ENCODE peak calls at places on chromosomes 6 and 20, in ten cellular contexts. One of them, this sample, is unnamed.

GRCh38 chr20:6765469-6766058 is 1.9 kb upstream of the BMP2 start:
- DNase-seq in breast epithelium: no peak
- DNase-seq in stomach: no peak
- DNase-seq in SK-N-SH: peak
- DNase-seq in vagina: no peak
- DNase-seq in prostate gland: no peak
- DNase-seq in H1: no peak
- DNase-seq in GM12891: no peak
- DNase-seq in transverse colon: no peak
- DNase-seq in HL-60: no peak
- DNase-seq in this sample: peak

GRCh38 chr20:6829510-6830116 is 62.1 kb downstream of the BMP2 start:
- DNase-seq in breast epithelium: no peak
- DNase-seq in stomach: no peak
- DNase-seq in SK-N-SH: no peak
- DNase-seq in vagina: no peak
- DNase-seq in prostate gland: no peak
- DNase-seq in H1: no peak
- DNase-seq in GM12891: no peak
- DNase-seq in transverse colon: no peak
- DNase-seq in HL-60: no peak
- DNase-seq in this sample: peak

GRCh38 chr6:57108691-57109090 is 18.7 kb downstream of the ZNF451 start:
- DNase-seq in breast epithelium: no peak
- DNase-seq in stomach: no peak
- DNase-seq in SK-N-SH: no peak
- DNase-seq in vagina: no peak
- DNase-seq in prostate gland: no peak
- DNase-seq in H1: no peak
- DNase-seq in GM12891: no peak
- DNase-seq in transverse colon: no peak
- DNase-seq in HL-60: no peak
- DNase-seq in this sample: no peak

GRCh38 chr6:6810727-6811126 is 222.2 kb downstream of the LY86 start:
- DNase-seq in breast epithelium: no peak
- DNase-seq in stomach: no peak
- DNase-seq in SK-N-SH: no peak
- DNase-seq in vagina: no peak
- DNase-seq in prostate gland: no peak
- DNase-seq in H1: no peak
- DNase-seq in GM12891: no peak
- DNase-seq in transverse colon: peak
- DNase-seq in HL-60: no peak
- DNase-seq in this sample: no peak

GRCh38 chr6:154277578-154278128 is 79.0 kb downstream of the IPCEF1 start:
- DNase-seq in breast epithelium: no peak
- DNase-seq in stomach: no peak
- DNase-seq in SK-N-SH: no peak
- DNase-seq in vagina: no peak
- DNase-seq in prostate gland: no peak
- DNase-seq in H1: no peak
- DNase-seq in GM12891: no peak
- DNase-seq in transverse colon: no peak
- DNase-seq in HL-60: no peak
- DNase-seq in this sample: no peak

GRCh38 chr20:51563597-51564332 is 21.2 kb upstream of the NFATC2 start:
- DNase-seq in breast epithelium: no peak
- DNase-seq in stomach: peak
- DNase-seq in SK-N-SH: peak
- DNase-seq in vagina: no peak
- DNase-seq in prostate gland: no peak
- DNase-seq in H1: no peak
- DNase-seq in GM12891: no peak
- DNase-seq in transverse colon: peak
- DNase-seq in HL-60: no peak
- DNase-seq in this sample: peak

GRCh38 chr6:106037060-106037459 is 49.1 kb upstream of the PRDM1 start:
- DNase-seq in breast epithelium: no peak
- DNase-seq in stomach: no peak
- DNase-seq in SK-N-SH: no peak
- DNase-seq in vagina: no peak
- DNase-seq in prostate gland: no peak
- DNase-seq in H1: no peak
- DNase-seq in GM12891: no peak
- DNase-seq in transverse colon: no peak
- DNase-seq in HL-60: no peak
- DNase-seq in this sample: no peak

GRCh38 chr6:43143235-43144124 is 27.6 kb upstream of the SRF start:
- DNase-seq in breast epithelium: peak
- DNase-seq in stomach: peak
- DNase-seq in SK-N-SH: peak
- DNase-seq in vagina: no peak
- DNase-seq in prostate gland: peak
- DNase-seq in H1: peak
- DNase-seq in GM12891: peak
- DNase-seq in transverse colon: peak
- DNase-seq in HL-60: peak
- DNase-seq in this sample: peak

GRCh38 chr6:111253999-111254778 is 166.9 kb downstream of the SLC16A10 start:
- DNase-seq in breast epithelium: no peak
- DNase-seq in stomach: no peak
- DNase-seq in SK-N-SH: no peak
- DNase-seq in vagina: no peak
- DNase-seq in prostate gland: no peak
- DNase-seq in H1: peak
- DNase-seq in GM12891: no peak
- DNase-seq in transverse colon: no peak
- DNase-seq in HL-60: no peak
- DNase-seq in this sample: peak

GRCh38 chr6:97136644-97137358 is 146.2 kb downstream of the MMS22L start:
- DNase-seq in breast epithelium: no peak
- DNase-seq in stomach: no peak
- DNase-seq in SK-N-SH: peak
- DNase-seq in vagina: no peak
- DNase-seq in prostate gland: no peak
- DNase-seq in H1: no peak
- DNase-seq in GM12891: no peak
- DNase-seq in transverse colon: no peak
- DNase-seq in HL-60: no peak
- DNase-seq in this sample: no peak

GRCh38 chr20:45036044-45036755 is 64.7 kb downstream of the KCNS1 start:
- DNase-seq in breast epithelium: no peak
- DNase-seq in stomach: no peak
- DNase-seq in SK-N-SH: no peak
- DNase-seq in vagina: no peak
- DNase-seq in prostate gland: no peak
- DNase-seq in H1: no peak
- DNase-seq in GM12891: no peak
- DNase-seq in transverse colon: no peak
- DNase-seq in HL-60: peak
- DNase-seq in this sample: no peak

GRCh38 chr20:12171927-12172581 is 254.4 kb downstream of the BTBD3 start:
- DNase-seq in breast epithelium: peak
- DNase-seq in stomach: no peak
- DNase-seq in SK-N-SH: no peak
- DNase-seq in vagina: no peak
- DNase-seq in prostate gland: no peak
- DNase-seq in H1: no peak
- DNase-seq in GM12891: no peak
- DNase-seq in transverse colon: no peak
- DNase-seq in HL-60: no peak
- DNase-seq in this sample: peak

GRCh38 chr20:12170406-12170805 is 252.7 kb downstream of the BTBD3 start:
- DNase-seq in breast epithelium: no peak
- DNase-seq in stomach: no peak
- DNase-seq in SK-N-SH: no peak
- DNase-seq in vagina: no peak
- DNase-seq in prostate gland: no peak
- DNase-seq in H1: no peak
- DNase-seq in GM12891: no peak
- DNase-seq in transverse colon: no peak
- DNase-seq in HL-60: no peak
- DNase-seq in this sample: no peak

GRCh38 chr20:12166053-12166717 is 248.5 kb downstream of the BTBD3 start:
- DNase-seq in breast epithelium: peak
- DNase-seq in stomach: no peak
- DNase-seq in SK-N-SH: peak
- DNase-seq in vagina: peak
- DNase-seq in prostate gland: no peak
- DNase-seq in H1: no peak
- DNase-seq in GM12891: no peak
- DNase-seq in transverse colon: peak
- DNase-seq in HL-60: peak
- DNase-seq in this sample: no peak
- TF ChIP-seq POLR2AphosphoS5 in breast epithelium: no peak
- TF ChIP-seq POLR2AphosphoS5 in stomach: no peak
- TF ChIP-seq POLR2AphosphoS5 in SK-N-SH: no peak
- TF ChIP-seq POLR2AphosphoS5 in vagina: peak
- TF ChIP-seq POLR2AphosphoS5 in prostate gland: no peak
- TF ChIP-seq POLR2AphosphoS5 in H1: no peak
- TF ChIP-seq POLR2AphosphoS5 in GM12891: no peak
- TF ChIP-seq POLR2AphosphoS5 in transverse colon: no peak
- TF ChIP-seq POLR2AphosphoS5 in HL-60: no peak
- TF ChIP-seq POLR2AphosphoS5 in this sample: no peak

DNA sequence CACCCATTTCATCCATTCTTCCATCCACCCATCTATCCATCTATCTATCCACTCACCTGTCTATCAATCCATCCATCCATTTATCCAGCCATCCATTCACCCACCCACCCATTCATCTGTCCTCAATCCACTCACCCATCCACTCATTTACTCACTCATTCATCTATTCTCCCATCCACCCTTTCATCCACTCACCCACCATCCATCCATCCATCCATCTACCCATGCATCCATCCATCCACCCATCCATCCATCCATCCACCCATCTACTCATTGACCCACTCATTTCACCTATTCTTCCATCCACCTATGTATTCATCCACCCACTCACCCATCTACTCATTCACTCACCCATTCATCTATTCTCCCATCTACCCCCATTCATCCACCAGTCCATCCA is 24.2 kb upstream of the PTGIS start:
- DNase-seq in breast epithelium: no peak
- DNase-seq in stomach: no peak
- DNase-seq in SK-N-SH: no peak
- DNase-seq in vagina: no peak
- DNase-seq in prostate gland: no peak
- DNase-seq in H1: no peak
- DNase-seq in GM12891: no peak
- DNase-seq in transverse colon: no peak
- DNase-seq in HL-60: no peak
- DNase-seq in this sample: no peak
- TF ChIP-seq POLR2AphosphoS5 in breast epithelium: no peak
- TF ChIP-seq POLR2AphosphoS5 in stomach: no peak
- TF ChIP-seq POLR2AphosphoS5 in SK-N-SH: no peak
- TF ChIP-seq POLR2AphosphoS5 in vagina: no peak
- TF ChIP-seq POLR2AphosphoS5 in prostate gland: no peak
- TF ChIP-seq POLR2AphosphoS5 in H1: no peak
- TF ChIP-seq POLR2AphosphoS5 in GM12891: no peak
- TF ChIP-seq POLR2AphosphoS5 in transverse colon: no peak
- TF ChIP-seq POLR2AphosphoS5 in HL-60: no peak
- TF ChIP-seq POLR2AphosphoS5 in this sample: no peak

DNA sequence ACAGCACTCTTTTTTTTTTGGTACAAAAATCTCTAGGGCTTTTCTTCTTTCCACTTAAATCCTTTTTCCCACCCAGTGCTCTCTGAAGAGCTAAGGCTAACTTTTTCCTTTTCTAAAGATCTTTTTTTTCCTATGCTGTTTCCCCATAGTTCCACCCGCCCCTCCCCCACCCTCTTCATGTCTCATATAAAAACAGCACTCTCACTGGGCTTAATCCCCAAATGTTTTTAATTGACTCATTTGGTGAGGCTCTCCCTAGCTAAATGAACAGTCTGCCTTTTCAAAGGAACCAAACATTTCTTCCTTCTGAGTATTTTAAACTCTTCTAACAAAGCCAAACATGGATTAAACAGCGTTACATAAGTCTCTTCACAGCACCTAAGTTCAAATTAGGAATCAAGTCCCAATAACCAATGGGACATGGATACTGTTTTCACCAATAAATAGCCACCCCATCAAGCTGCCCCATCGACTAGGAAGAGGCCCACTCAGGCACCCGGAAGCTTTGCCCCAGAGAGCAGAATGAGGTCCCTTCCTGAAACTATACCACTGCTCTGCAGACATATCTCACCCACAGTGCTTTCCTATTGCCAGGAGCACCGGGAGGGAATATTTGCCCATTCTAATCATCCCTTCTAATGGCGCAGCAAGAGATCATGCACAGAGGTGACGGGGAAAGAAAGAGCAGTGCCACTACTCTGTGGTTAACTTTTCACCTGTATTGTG is 63.7 kb downstream of the ATXN1 start:
- DNase-seq in breast epithelium: no peak
- DNase-seq in stomach: no peak
- DNase-seq in SK-N-SH: no peak
- DNase-seq in vagina: no peak
- DNase-seq in prostate gland: no peak
- DNase-seq in H1: no peak
- DNase-seq in GM12891: no peak
- DNase-seq in transverse colon: no peak
- DNase-seq in HL-60: no peak
- DNase-seq in this sample: no peak
- TF ChIP-seq POLR2AphosphoS5 in breast epithelium: no peak
- TF ChIP-seq POLR2AphosphoS5 in stomach: no peak
- TF ChIP-seq POLR2AphosphoS5 in SK-N-SH: no peak
- TF ChIP-seq POLR2AphosphoS5 in vagina: no peak
- TF ChIP-seq POLR2AphosphoS5 in prostate gland: no peak
- TF ChIP-seq POLR2AphosphoS5 in H1: no peak
- TF ChIP-seq POLR2AphosphoS5 in GM12891: no peak
- TF ChIP-seq POLR2AphosphoS5 in transverse colon: no peak
- TF ChIP-seq POLR2AphosphoS5 in HL-60: no peak
- TF ChIP-seq POLR2AphosphoS5 in this sample: no peak

GRCh38 chr6:81696505-81696904 is 56.0 kb downstream of the TENT5A start:
- DNase-seq in breast epithelium: no peak
- DNase-seq in stomach: peak
- DNase-seq in SK-N-SH: no peak
- DNase-seq in vagina: no peak
- DNase-seq in prostate gland: no peak
- DNase-seq in H1: no peak
- DNase-seq in GM12891: no peak
- DNase-seq in transverse colon: no peak
- DNase-seq in HL-60: no peak
- DNase-seq in this sample: peak
- TF ChIP-seq POLR2AphosphoS5 in breast epithelium: no peak
- TF ChIP-seq POLR2AphosphoS5 in stomach: no peak
- TF ChIP-seq POLR2AphosphoS5 in SK-N-SH: no peak
- TF ChIP-seq POLR2AphosphoS5 in vagina: no peak
- TF ChIP-seq POLR2AphosphoS5 in prostate gland: no peak
- TF ChIP-seq POLR2AphosphoS5 in H1: no peak
- TF ChIP-seq POLR2AphosphoS5 in GM12891: no peak
- TF ChIP-seq POLR2AphosphoS5 in transverse colon: no peak
- TF ChIP-seq POLR2AphosphoS5 in HL-60: no peak
- TF ChIP-seq POLR2AphosphoS5 in this sample: no peak

This sample was measured in GM23338.